ENCODE peak calls at places on chromosomes 1 and 21, in four cellular contexts. F is ELF-1, O is hepatocyte, S is cardiac septum. A is an unnamed sample.

GRCh38 chr1:180580237-180580636 is 21.5 kb downstream of the OVAAL start:
- DNase-seq in F (peak), O (peak), S (no peak), A (peak)

GRCh38 chr1:19166066-19166465 is 44.0 kb downstream of the UBR4 start:
- DNase-seq in F (no peak), O (no peak), S (no peak), A (no peak)

GRCh38 chr1:172460901-172461315 is 17.0 kb upstream of the PIGC start:
- DNase-seq in F (peak), O (no peak), S (no peak), A (no peak)

GRCh38 chr21:43731891-43732711 is 13.2 kb downstream of the PDXK start:
- DNase-seq in F (no peak), O (no peak), S (peak), A (no peak)

GRCh38 chr1:161227196-161227871 is 1.5 kb downstream of the TOMM40L start:
- DNase-seq in F (peak), O (peak), S (peak), A (peak)

GRCh38 chr1:169113613-169114119 is 7.2 kb downstream of the ATP1B1 start:
- DNase-seq in F (peak), O (no peak), S (no peak), A (peak)

GRCh38 chr1:94355485-94355980 is 62.7 kb upstream of the ABCD3 start:
- DNase-seq in F (no peak), O (no peak), S (no peak), A (no peak)

GRCh38 chr1:180544050-180544449 is 14.7 kb upstream of the OVAAL start:
- DNase-seq in F (no peak), O (no peak), S (no peak), A (no peak)

GRCh38 chr1:227896710-227897655 is 50.7 kb downstream of the WNT9A start:
- DNase-seq in F (no peak), O (no peak), S (peak), A (peak)

GRCh38 chr1:163291461-163291860 is 30.3 kb upstream of the NUF2 start:
- DNase-seq in F (no peak), O (no peak), S (no peak), A (no peak)

GRCh38 chr21:35852820-35853219 is 207.5 kb downstream of the SETD4 start:
- DNase-seq in F (no peak), O (no peak), S (no peak), A (no peak)

GRCh38 chr21:27534211-27534610 is 567.3 kb upstream of the ADAMTS5 start:
- DNase-seq in F (no peak), O (no peak), S (no peak), A (no peak)

GRCh38 chr1:52482326-52483004 is 70.4 kb downstream of the TUT4 start:
- DNase-seq in F (no peak), O (no peak), S (no peak), A (no peak)

GRCh38 chr1:244150071-244150470 is 99.0 kb downstream of the ZBTB18 start:
- DNase-seq in F (no peak), O (no peak), S (no peak), A (no peak)

GRCh38 chr21:29481641-29482040 is 182.9 kb downstream of the BACH1 start:
- DNase-seq in F (no peak), O (no peak), S (no peak), A (no peak)

GRCh38 chr1:198238121-198238520 is 81.3 kb downstream of the NEK7 start:
- DNase-seq in F (no peak), O (no peak), S (no peak), A (no peak)

GRCh38 chr1:153933955-153934354 is 11.2 kb upstream of the GATAD2B start:
- DNase-seq in F (no peak), O (no peak), S (no peak), A (no peak)

GRCh38 chr1:193229136-193229535 is 42.7 kb upstream of the B3GALT2 start:
- DNase-seq in F (no peak), O (no peak), S (no peak), A (peak)

GRCh38 chr1:5304702-5305101 is 650.3 kb downstream of the AJAP1 start:
- DNase-seq in F (no peak), O (no peak), S (no peak), A (no peak)

GRCh38 chr21:45803613-45804340 is 160.3 kb downstream of the PCBP3 start:
- DNase-seq in F (no peak), O (no peak), S (no peak), A (no peak)

A was measured in islet precursor cell.